ENCODE peak calls at places on chromosome 18, in five cellular contexts. Q, G, L, U and W are unnamed samples.

GRCh38 chr18:76932026-76932819 is 109.9 kb downstream of the ZNF236 start:
- DNase-seq in G (no peak), U (no peak), Q (no peak), L (no peak), W (no peak)

GRCh38 chr18:3852321-3852720 is 402.3 kb downstream of the TGIF1 start:
- DNase-seq in U (no peak), G (no peak), L (no peak), Q (no peak), W (no peak)

GRCh38 chr18:28791101-28791500 is 614.2 kb upstream of the CDH2 start:
- DNase-seq in L (no peak), U (no peak), Q (no peak), G (no peak), W (no peak)

GRCh38 chr18:62386091-62386490 is 61.0 kb downstream of the TNFRSF11A start:
- DNase-seq in U (no peak), Q (no peak), L (no peak), G (no peak), W (no peak)

GRCh38 chr18:6776193-6776592 is 46.7 kb downstream of the ARHGAP28 start:
- DNase-seq in G (no peak), Q (no peak), L (no peak), U (no peak), W (no peak)

GRCh38 chr18:57210101-57210661 is 63.3 kb downstream of the BOD1L2 start:
- DNase-seq in Q (no peak), G (no peak), L (peak), U (peak), W (peak)

GRCh38 chr18:21546423-21546822 is 54.1 kb downstream of the ESCO1 start:
- DNase-seq in Q (no peak), U (no peak), G (no peak), L (no peak), W (no peak)

GRCh38 chr18:32612651-32613050 is 142.0 kb upstream of the GAREM1 start:
- DNase-seq in Q (no peak), G (no peak), L (no peak), U (no peak), W (no peak)

GRCh38 chr18:79191418-79191817 is 122.2 kb downstream of the ATP9B start:
- DNase-seq in L (no peak), Q (no peak), G (no peak), U (no peak), W (no peak)

GRCh38 chr18:79634186-79634585 is 45.4 kb upstream of the CTDP1 start:
- DNase-seq in U (no peak), G (no peak), Q (no peak), L (no peak), W (no peak)

GRCh38 chr18:75070625-75071483 is 138.1 kb downstream of the PTGR3 start:
- DNase-seq in U (no peak), L (peak), Q (peak), G (peak), W (peak)

GRCh38 chr18:8703781-8704301 is 1.5 kb upstream of the MTCL1 start:
- DNase-seq in L (peak), U (no peak), Q (no peak), G (no peak), W (no peak)

GRCh38 chr18:54742654-54743053 is 85.6 kb upstream of the RAB27B start:
- DNase-seq in L (no peak), U (no peak), G (no peak), Q (no peak), W (no peak)

GRCh38 chr18:23106575-23106974 is 28.7 kb upstream of the CABLES1 start:
- DNase-seq in L (peak), G (no peak), Q (no peak), U (no peak), W (peak)

GRCh38 chr18:78523850-78524249 is 455.8 kb upstream of the SALL3 start:
- DNase-seq in L (no peak), G (no peak), U (no peak), Q (no peak), W (no peak)

GRCh38 chr18:67081866-67082265 is 434.7 kb downstream of the DSEL start:
- DNase-seq in U (no peak), Q (no peak), G (no peak), L (no peak), W (no peak)

GRCh38 chr18:68436485-68436884 is 278.4 kb downstream of the TMX3 start:
- DNase-seq in G (no peak), U (no peak), Q (no peak), L (no peak), W (no peak)

GRCh38 chr18:3346487-3346886 is 84.6 kb downstream of the MYL12B start:
- DNase-seq in U (no peak), Q (no peak), G (no peak), L (no peak), W (no peak)

GRCh38 chr18:75207298-75208054 is 1.5 kb downstream of the PTGR3 start:
- DNase-seq in Q (no peak), U (no peak), L (peak), G (no peak), W (no peak)

GRCh38 chr18:23618862-23619387 is 32.6 kb upstream of the NPC1 start:
- DNase-seq in G (no peak), L (peak), U (peak), Q (peak), W (no peak)

GRCh38 chr18:61597321-61597720 is 264.1 kb downstream of the CDH20 start:
- DNase-seq in Q (no peak), U (no peak), G (no peak), L (no peak), W (no peak)

GRCh38 chr18:7341581-7342337 is 110.9 kb downstream of the LRRC30 start:
- DNase-seq in Q (no peak), L (no peak), U (no peak), G (no peak), W (no peak)

GRCh38 chr18:65298422-65298821 is 452.4 kb upstream of the CDH7 start:
- DNase-seq in U (no peak), Q (no peak), L (no peak), G (no peak), W (no peak)

GRCh38 chr18:21897811-21898210 is 157.2 kb downstream of the MIB1 start:
- DNase-seq in L (peak), U (peak), Q (no peak), G (peak), W (peak)

GRCh38 chr18:9824474-9824832 is 61.3 kb upstream of the TXNDC2 start:
- DNase-seq in L (no peak), G (no peak), U (no peak), Q (no peak), W (peak)

GRCh38 chr18:31102020-31102684 is at the start of gene DSC2:
- DNase-seq in L (peak), U (peak), Q (no peak), G (peak), W (peak)
- TF ChIP-seq KDM1A in L (no peak), U (no peak), Q (no peak), G (no peak), W (no peak)

DNA sequence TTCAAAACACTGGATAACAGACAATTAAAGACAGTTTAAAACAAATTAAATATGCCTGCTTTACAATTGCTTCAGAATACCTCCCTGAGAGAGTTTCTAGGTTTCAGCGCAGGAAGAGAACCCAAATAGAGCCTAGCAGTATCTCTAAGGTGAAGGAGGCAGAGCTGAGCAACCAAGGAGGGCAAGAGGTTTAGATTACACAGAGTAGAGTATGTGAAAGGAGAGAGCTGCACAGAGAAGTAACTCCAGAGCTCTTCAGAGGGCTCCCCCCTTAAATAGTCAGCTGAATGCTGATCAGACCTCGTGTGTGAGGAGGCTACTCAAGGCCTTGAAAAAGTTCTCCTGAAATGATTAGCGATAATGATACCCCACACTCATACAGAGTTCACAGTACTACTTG is 386.5 kb upstream of the TCF4 start:
- DNase-seq in G (no peak), Q (no peak), U (no peak), L (no peak), W (no peak)
- TF ChIP-seq KDM1A in G (no peak), Q (no peak), U (no peak), L (no peak), W (no peak)

GRCh38 chr18:35500113-35500512 is 2.4 kb upstream of the INO80C start:
- DNase-seq in U (no peak), L (no peak), G (no peak), Q (no peak), W (no peak)
- TF ChIP-seq KDM1A in U (no peak), L (no peak), G (no peak), Q (no peak), W (no peak)

GRCh38 chr18:13216732-13217465 is 1.7 kb upstream of the LDLRAD4 start:
- DNase-seq in U (peak), L (no peak), G (peak), Q (no peak), W (no peak)

GRCh38 chr18:13218376-13219011 is at the start of gene LDLRAD4:
- DNase-seq in L (no peak), G (no peak), Q (no peak), U (peak), W (no peak)

GRCh38 chr18:13217466-13217961 is 1.0 kb upstream of the LDLRAD4 start:
- DNase-seq in Q (no peak), L (no peak), G (peak), U (peak), W (no peak)

GRCh38 chr18:13217971-13218375 is 587 bp upstream of the LDLRAD4 start:
- DNase-seq in G (peak), L (no peak), U (peak), Q (no peak), W (no peak)

GRCh38 chr18:13216092-13216582 is 2.4 kb upstream of the LDLRAD4 start:
- DNase-seq in Q (peak), L (peak), G (no peak), U (no peak), W (peak)
- TF ChIP-seq KDM1A in Q (no peak), L (no peak), G (no peak), U (no peak), W (no peak)

DNA sequence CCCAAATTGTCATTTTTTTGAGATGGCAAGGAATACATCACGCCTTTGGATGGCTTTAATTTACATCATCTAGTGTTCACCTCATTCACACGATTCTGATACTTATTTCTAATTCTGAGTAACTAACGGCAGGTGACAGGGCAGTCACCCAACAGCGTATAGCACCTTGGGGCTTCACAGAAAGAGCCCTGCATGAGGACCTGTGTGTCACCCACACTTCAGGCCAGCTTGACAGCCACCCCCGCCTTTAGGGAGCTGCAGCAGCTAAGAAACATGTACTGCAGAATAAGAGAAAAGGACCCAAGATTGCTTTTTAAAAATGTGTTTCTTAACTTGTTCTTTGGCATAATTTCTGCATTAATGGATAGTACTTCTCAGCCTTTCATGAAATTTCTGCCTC is 245.0 kb downstream of the LDLRAD4 start:
- DNase-seq in Q (no peak), U (no peak), L (no peak), G (no peak), W (no peak)
- TF ChIP-seq KDM1A in Q (no peak), U (no peak), L (no peak), G (no peak), W (no peak)

GRCh38 chr18:27331606-27332005 is 146.5 kb upstream of the CHST9 start:
- DNase-seq in U (no peak), Q (no peak), G (no peak), L (no peak), W (no peak)
- TF ChIP-seq KDM1A in U (no peak), Q (no peak), G (no peak), L (no peak), W (no peak)

DNA sequence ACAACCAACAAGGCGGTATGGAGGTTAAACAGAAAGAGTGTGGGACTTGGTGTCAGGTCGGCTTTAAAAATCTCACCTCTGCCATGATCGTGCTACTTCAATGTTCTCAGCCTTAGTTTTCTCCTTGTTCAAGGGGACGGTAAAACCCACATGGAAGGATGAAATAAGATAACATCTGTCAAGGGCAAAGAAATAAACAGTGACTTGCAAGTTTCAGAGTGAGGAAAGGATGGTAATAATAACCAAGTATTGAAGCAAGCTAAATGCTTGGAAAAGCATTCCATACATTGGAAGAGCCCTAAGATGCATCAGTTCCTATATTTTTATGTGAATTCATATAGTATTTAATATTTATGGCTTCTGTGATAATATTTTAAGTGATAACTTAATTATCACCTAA is 29.8 kb upstream of the LMAN1 start:
- DNase-seq in G (no peak), L (no peak), Q (no peak), U (no peak), W (no peak)
- TF ChIP-seq KDM1A in G (no peak), L (no peak), Q (no peak), U (no peak), W (no peak)

DNA sequence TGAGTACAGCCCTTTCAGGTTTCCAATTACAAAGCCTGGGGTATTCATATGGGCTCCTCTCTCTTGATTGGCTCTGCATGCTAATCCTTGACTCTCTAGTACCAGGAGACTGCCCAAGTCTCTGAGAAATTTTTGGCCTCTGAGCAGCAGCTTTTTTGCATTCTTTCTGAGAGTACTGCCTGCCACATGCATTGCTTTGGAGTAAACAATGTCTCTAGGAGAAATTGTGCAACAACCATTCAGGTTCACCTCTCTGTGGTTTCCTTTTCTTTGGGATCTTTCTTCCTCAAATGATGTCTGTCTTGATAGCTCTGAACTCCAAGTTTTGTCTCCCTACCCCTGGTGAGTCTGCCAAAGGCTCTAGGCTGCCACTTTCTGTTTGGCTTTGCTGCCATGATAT is 115.8 kb upstream of the SETBP1 start:
- DNase-seq in L (no peak), G (no peak), U (no peak), Q (no peak), W (no peak)
- TF ChIP-seq KDM1A in L (no peak), G (no peak), U (no peak), Q (no peak), W (no peak)

GRCh38 chr18:56166914-56167313 is 471.5 kb downstream of the TXNL1 start:
- DNase-seq in Q (no peak), U (no peak), L (no peak), G (no peak), W (no peak)
- TF ChIP-seq KDM1A in Q (no peak), U (no peak), L (no peak), G (no peak), W (no peak)